ENCODE peak calls at places on chromosomes 5 and 9, in five cellular contexts. Y is A172, S is EH, D is NCI-H2171, E is nephron progenitor cell. N is an unnamed sample.

GRCh38 chr5:6465831-6466790 is 17.5 kb downstream of the UBE2QL1 start:
- DNase-seq in Y (no peak), S (no peak), D (no peak), E (no peak), N (no peak)

GRCh38 chr5:15897609-15898008 is 282.0 kb downstream of the MARCHF11 start:
- DNase-seq in Y (no peak), S (no peak), D (no peak), E (no peak), N (no peak)

GRCh38 chr9:35689601-35690446 is at the start of gene TPM2:
- DNase-seq in Y (peak), S (peak), D (no peak), E (peak), N (peak)

GRCh38 chr9:134440636-134441226 is 114.5 kb downstream of the RXRA start:
- DNase-seq in Y (no peak), S (no peak), D (peak), E (no peak), N (no peak)

GRCh38 chr5:141149812-141150211 is at the start of gene PCDHB6:
- DNase-seq in Y (no peak), S (peak), D (no peak), E (no peak), N (peak)

GRCh38 chr9:134049772-134050588 is 17.8 kb downstream of the BRD3 start:
- DNase-seq in Y (no peak), S (no peak), D (no peak), E (no peak), N (no peak)

GRCh38 chr9:70421272-70422180 is 7.1 kb upstream of the KLF9 start:
- DNase-seq in Y (no peak), S (peak), D (no peak), E (no peak), N (peak)

GRCh38 chr5:59598547-59598874 is 295.0 kb downstream of the PDE4D start:
- DNase-seq in Y (peak), S (no peak), D (no peak), E (no peak), N (no peak)

GRCh38 chr5:154646841-154647759 is 108.1 kb upstream of the LARP1 start:
- DNase-seq in Y (no peak), S (no peak), D (no peak), E (peak), N (peak)

N was measured in neural progenitor cell.